ENCODE peak calls at places on chromosomes 11 and 22, in five cellular contexts. T, G, O, B and C are unnamed samples.

GRCh38 chr11:113311536-113311935 is 2.8 kb upstream of the TTC12 start:
- DNase-seq in O (peak; percentile 27), B (no peak), T (no peak), G (no peak), C (no peak)

GRCh38 chr22:17157714-17158113 is 1.4 kb downstream of the HDHD5 start:
- DNase-seq in T (no peak), B (no peak), G (no peak), O (no peak), C (no peak)

GRCh38 chr11:2221591-2221990 is 48.8 kb downstream of the ASCL2 start:
- DNase-seq in T (no peak), G (no peak), O (no peak), B (no peak), C (no peak)

GRCh38 chr22:50192056-50192824 is 6.5 kb downstream of the TRABD start:
- DNase-seq in G (peak; percentile 11), O (no peak), T (no peak), B (no peak), C (no peak)

GRCh38 chr11:92707173-92707619 is 262.3 kb upstream of the MTNR1B start:
- DNase-seq in T (no peak), G (peak; percentile 97), B (no peak), O (no peak), C (no peak)

GRCh38 chr11:113593698-113594308 is 112.3 kb downstream of the TMPRSS5 start:
- DNase-seq in G (no peak), T (no peak), B (no peak), O (peak; percentile 42), C (no peak)

GRCh38 chr11:102831709-102832492 is 11.5 kb downstream of the MMP3 start:
- DNase-seq in B (no peak), O (no peak), G (no peak), T (no peak), C (no peak)

GRCh38 chr11:69352715-69353325 is 58.9 kb downstream of the MYEOV start:
- DNase-seq in G (peak; percentile 92), B (no peak), O (peak; percentile 97), T (peak; percentile 54), C (peak; percentile 96)

GRCh38 chr11:441418-442274 is at the start of gene ANO9:
- DNase-seq in O (no peak), G (no peak), B (no peak), T (no peak), C (no peak)

GRCh38 chr11:122668562-122669090 is 13.1 kb downstream of the UBASH3B start:
- DNase-seq in O (peak; percentile 90), G (no peak), B (no peak), T (peak; percentile 34), C (peak; percentile 20)

GRCh38 chr11:118304809-118305248 is 299 bp downstream of the CD3E start:
- DNase-seq in B (no peak), O (no peak), G (no peak), T (no peak), C (no peak)

GRCh38 chr22:33909906-33910305 is 10.4 kb downstream of the LARGE1 start:
- DNase-seq in B (no peak), O (no peak), T (no peak), G (no peak), C (no peak)

GRCh38 chr11:125165111-125165663 is 636 bp downstream of the PKNOX2 start:
- DNase-seq in G (no peak), T (no peak), O (peak; percentile 29), B (peak; percentile 29), C (peak; percentile 32)

GRCh38 chr22:27105142-27106025 is 448.0 kb downstream of the MIAT start:
- DNase-seq in B (no peak), O (peak; percentile 97), T (no peak), G (no peak), C (peak; percentile 80)

GRCh38 chr11:19952101-19952605 is 208.1 kb downstream of the DBX1 start:
- DNase-seq in O (peak; percentile 74), B (no peak), T (no peak), G (no peak), C (peak; percentile 90)

GRCh38 chr22:30654361-30654760 is 13.3 kb downstream of the DUSP18 start:
- DNase-seq in G (no peak), B (no peak), O (no peak), T (no peak), C (no peak)

GRCh38 chr11:97856666-97857065 is 1164.1 kb upstream of the CNTN5 start:
- DNase-seq in T (no peak), O (no peak), B (no peak), G (no peak), C (no peak)

GRCh38 chr11:20293992-20294391 is 69.5 kb upstream of the HTATIP2 start:
- DNase-seq in O (no peak), B (no peak), T (no peak), G (no peak), C (no peak)

GRCh38 chr11:86671386-86672006 is 920 bp downstream of the ME3 start:
- DNase-seq in B (no peak), O (no peak), T (no peak), G (no peak), C (peak; percentile 45)

GRCh38 chr11:28086569-28086968 is 21.4 kb downstream of the KIF18A start:
- DNase-seq in G (no peak), O (peak; percentile 64), B (no peak), T (no peak), C (peak; percentile 36)

GRCh38 chr22:30017824-30018223 is 62.4 kb upstream of the HORMAD2 start:
- DNase-seq in G (no peak), O (no peak), B (no peak), T (no peak), C (no peak)

GRCh38 chr11:12979928-12980689 is 29.0 kb upstream of the RASSF10 start:
- DNase-seq in O (no peak), G (no peak), B (no peak), T (no peak), C (no peak)

GRCh38 chr22:36870250-36870649 is 9.4 kb downstream of the NCF4 start:
- DNase-seq in O (no peak), T (peak; percentile 37), G (peak; percentile 50), B (no peak), C (no peak)

GRCh38 chr11:123238297-123238696 is 43.2 kb upstream of the CLMP start:
- DNase-seq in B (no peak), G (no peak), T (no peak), O (no peak), C (no peak)

GRCh38 chr11:103729653-103730052 is 306.8 kb upstream of the DDI1 start:
- DNase-seq in B (no peak), O (no peak), T (no peak), G (no peak), C (no peak)

GRCh38 chr11:120023551-120023950 is 114.4 kb downstream of the TRIM29 start:
- DNase-seq in O (no peak), T (no peak), B (no peak), G (no peak), C (no peak)

GRCh38 chr11:6817668-6818067 is 18.2 kb upstream of the OR6A2 start:
- DNase-seq in T (no peak), O (no peak), B (no peak), G (no peak), C (no peak)

GRCh38 chr22:42419328-42419881 is 12.8 kb downstream of the NFAM1 start:
- DNase-seq in G (no peak), B (no peak), O (no peak), T (no peak), C (no peak)

DNA sequence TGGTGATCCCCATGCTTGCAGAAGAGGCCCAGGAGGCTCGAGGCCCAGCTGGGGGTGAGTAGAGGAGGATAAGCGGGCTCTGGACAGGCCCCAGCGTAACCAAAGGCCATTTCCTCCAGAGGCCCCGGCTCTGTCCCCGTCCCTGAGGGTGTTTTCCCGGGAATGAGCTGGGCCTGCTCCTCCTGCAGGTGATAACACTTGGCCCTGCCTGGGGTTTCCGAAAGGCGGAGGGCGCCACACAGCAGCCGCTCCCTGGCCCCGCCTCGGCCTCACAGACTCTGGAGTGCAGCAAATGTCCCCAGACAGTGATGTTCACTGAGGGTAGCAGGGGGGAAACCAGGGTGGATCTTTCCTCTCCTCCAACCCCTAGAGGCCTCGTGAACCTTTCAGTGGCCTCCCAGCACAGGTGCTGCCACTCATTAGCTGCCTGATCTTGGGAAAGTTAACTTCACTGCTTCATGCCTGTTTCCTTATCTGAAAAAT is 10.5 kb upstream of the MGAT3 start:
- DNase-seq in G (no peak), B (no peak), T (no peak), O (no peak), C (no peak)
- H3K4me2 ChIP-seq in G (no peak overlapping the region), B (no peak overlapping the region), T (no peak overlapping the region), O (no peak overlapping the region), C (no peak overlapping the region)

GRCh38 chr11:109135627-109136026 is 286.4 kb upstream of the C11orf87 start:
- DNase-seq in G (no peak), T (no peak), O (no peak), B (no peak), C (no peak)

GRCh38 chr11:109138200-109138599 is 283.8 kb upstream of the C11orf87 start:
- DNase-seq in T (no peak), O (no peak), B (no peak), G (no peak), C (no peak)

GRCh38 chr11:109132539-109132938 is 289.5 kb upstream of the C11orf87 start:
- DNase-seq in G (no peak), O (no peak), T (no peak), B (no peak), C (no peak)

GRCh38 chr11:109130910-109131309 is 291.1 kb upstream of the C11orf87 start:
- DNase-seq in G (no peak), B (no peak), O (no peak), T (no peak), C (no peak)

DNA sequence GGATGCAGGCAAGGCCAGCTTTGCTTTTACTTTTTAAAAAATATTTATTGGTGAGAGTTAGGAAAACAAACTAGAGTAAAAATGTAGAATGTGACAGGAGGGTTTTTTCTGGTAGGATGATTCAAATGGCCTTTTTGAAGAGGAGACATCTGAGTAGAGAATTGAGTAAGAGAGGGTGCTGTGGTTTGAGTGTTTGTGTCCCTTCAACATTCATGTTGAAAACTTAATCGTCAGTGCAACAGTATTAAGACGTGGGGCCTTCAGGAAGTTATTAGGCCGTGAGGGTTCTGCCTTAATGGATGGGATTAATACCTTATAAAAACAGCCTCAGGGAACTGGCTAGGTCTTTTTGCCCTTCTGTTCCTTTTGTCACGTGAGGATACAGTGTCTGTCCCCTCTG is 288.8 kb upstream of the C11orf87 start:
- DNase-seq in T (no peak), B (no peak), G (no peak), O (no peak), C (no peak)
- H3K4me2 ChIP-seq in T (no peak overlapping the region), B (no peak overlapping the region), G (no peak overlapping the region), O (no peak overlapping the region), C (no peak overlapping the region)

GRCh38 chr11:66858939-66859685 is 2.2 kb downstream of the LRFN4 start:
- DNase-seq in G (no peak), B (no peak), O (no peak), T (no peak), C (no peak)

GRCh38 chr11:66857234-66857926 is 516 bp downstream of the LRFN4 start:
- DNase-seq in T (no peak), B (no peak), O (no peak), G (no peak), C (no peak)

GRCh38 chr11:66857927-66858185 is 992 bp downstream of the LRFN4 start:
- DNase-seq in O (no peak), T (no peak), B (no peak), G (no peak), C (no peak)

GRCh38 chr11:66859686-66860448 is 3.0 kb downstream of the LRFN4 start:
- DNase-seq in O (no peak), G (no peak), B (no peak), T (no peak), C (no peak)

GRCh38 chr11:66858186-66858938 is 1.5 kb downstream of the LRFN4 start:
- DNase-seq in B (no peak), G (no peak), T (no peak), O (no peak), C (no peak)
- H3K4me2 ChIP-seq in B (no peak overlapping the region), G (no peak overlapping the region), T (peak overlapping the region; percentile 88), O (peak overlapping the region; percentile 93), C (no peak overlapping the region)

GRCh38 chr11:82998697-82999096 is 73.0 kb downstream of the RAB30 start:
- DNase-seq in G (no peak), O (no peak), T (no peak), B (no peak), C (no peak)
- H3K4me2 ChIP-seq in G (no peak overlapping the region), O (no peak overlapping the region), T (no peak overlapping the region), B (no peak overlapping the region), C (no peak overlapping the region)